ENCODE peak calls at places on chromosomes 12 and 14, in four cellular contexts. T, U, K and E are unnamed samples.

GRCh38 chr14:93137864-93138263 is 22.1 kb upstream of the ITPK1 start:
- DNase-seq in T (no peak), U (no peak), K (peak), E (peak)

GRCh38 chr12:240566-240965 is 22.1 kb downstream of the SLC6A13 start:
- DNase-seq in T (no peak), U (no peak), K (no peak), E (no peak)

GRCh38 chr14:25121342-25122129 is 71.6 kb upstream of the STXBP6 start:
- DNase-seq in T (peak), U (no peak), K (peak), E (peak)

GRCh38 chr14:67941456-67942018 is 122.0 kb downstream of the RAD51B start:
- DNase-seq in T (no peak), U (no peak), K (no peak), E (peak)

GRCh38 chr12:8734873-8735381 is 37.1 kb downstream of the RIMKLB start:
- DNase-seq in T (no peak), U (no peak), K (no peak), E (no peak)

GRCh38 chr12:857611-858010 is 91.9 kb downstream of the RAD52 start:
- DNase-seq in T (peak), U (no peak), K (peak), E (peak)

GRCh38 chr14:49942090-49942489 is 49.2 kb downstream of the ARF6 start:
- DNase-seq in T (no peak), U (no peak), K (no peak), E (no peak)

GRCh38 chr12:118357327-118358007 is 15.2 kb downstream of the TAOK3 start:
- DNase-seq in T (no peak), U (no peak), K (peak), E (no peak)

GRCh38 chr14:99186956-99187690 is 84.9 kb downstream of the BCL11B start:
- DNase-seq in T (no peak), U (no peak), K (no peak), E (no peak)

GRCh38 chr14:104227806-104228205 is 89.4 kb downstream of the KIF26A start:
- DNase-seq in T (no peak), U (no peak), K (no peak), E (no peak)

GRCh38 chr12:71972441-71973074 is 33.9 kb downstream of the TPH2 start:
- DNase-seq in T (no peak), U (no peak), K (no peak), E (no peak)

GRCh38 chr12:67804168-67804567 is 155.6 kb downstream of the DYRK2 start:
- DNase-seq in T (no peak), U (no peak), K (no peak), E (no peak)

GRCh38 chr12:97082029-97082428 is 175.0 kb downstream of the NEDD1 start:
- DNase-seq in T (no peak), U (no peak), K (no peak), E (no peak)

GRCh38 chr14:22791302-22791701 is 23.9 kb downstream of the SLC7A7 start:
- DNase-seq in T (peak), U (no peak), K (peak), E (peak)

GRCh38 chr14:92121670-92122350 is at the start of the genes CPSF2 and NDUFB1:
- DNase-seq in T (no peak), U (peak), K (peak), E (peak)

GRCh38 chr14:36647827-36648753 is 13.6 kb upstream of the PAX9 start:
- DNase-seq in T (no peak), U (no peak), K (peak), E (peak)

GRCh38 chr14:85102591-85102990 is 427.4 kb upstream of the FLRT2 start:
- DNase-seq in T (no peak), U (no peak), K (no peak), E (no peak)

GRCh38 chr14:77406086-77406485 is 17.2 kb downstream of the NOXRED1 start:
- DNase-seq in T (no peak), U (no peak), K (no peak), E (no peak)

GRCh38 chr12:57340104-57340503 is 89.1 kb upstream of the STAC3 start:
- DNase-seq in T (peak), U (no peak), K (peak), E (peak)

GRCh38 chr14:105305350-105305749 is 4.5 kb upstream of the BRF1 start:
- DNase-seq in T (no peak), U (no peak), K (no peak), E (no peak)

GRCh38 chr12:4763549-4763948 is 43.3 kb downstream of the GALNT8 start:
- DNase-seq in T (no peak), U (no peak), K (peak), E (no peak)

GRCh38 chr12:95803817-95804216 is 13.3 kb upstream of the NTN4 start:
- DNase-seq in T (no peak), U (no peak), K (no peak), E (no peak)

GRCh38 chr14:81727243-81727642 is 193.6 kb upstream of the SEL1L start:
- DNase-seq in T (no peak), U (no peak), K (no peak), E (peak)

GRCh38 chr14:61927015-61927414 is 164.8 kb downstream of the SNAPC1 start:
- DNase-seq in T (no peak), U (no peak), K (peak), E (peak)